ENCODE peak calls at places on chromosomes 4 and X, in six cellular contexts. One of them, this sample, is unnamed.

GRCh38 chrX:84205276-84205675 is 17.3 kb upstream of the RPS6KA6 start:
- DNase-seq in endothelial cell: no peak
- DNase-seq in GM23248: no peak
- DNase-seq in EL: no peak
- DNase-seq in GDM1: no peak
- DNase-seq in retina: no peak
- DNase-seq in this sample: no peak

GRCh38 chr4:96166806-96167205 is 326.9 kb downstream of the PDHA2 start:
- DNase-seq in retina: no peak
- DNase-seq in endothelial cell: no peak
- DNase-seq in EL: no peak
- DNase-seq in GM23248: no peak
- DNase-seq in GDM1: no peak
- DNase-seq in this sample: no peak

GRCh38 chr4:94634266-94634665 is 123.5 kb upstream of the BMPR1B start:
- DNase-seq in EL: peak; percentile 16
- DNase-seq in retina: no peak
- DNase-seq in endothelial cell: no peak
- DNase-seq in GM23248: peak; percentile 67
- DNase-seq in GDM1: no peak
- DNase-seq in this sample: no peak

GRCh38 chrX:149504226-149504914 is 736 bp downstream of the IDS start:
- DNase-seq in endothelial cell: peak; percentile 35
- DNase-seq in retina: peak; percentile 35
- DNase-seq in GM23248: peak; percentile 59
- DNase-seq in GDM1: no peak
- DNase-seq in EL: peak; percentile 27
- DNase-seq in this sample: peak; percentile 7

GRCh38 chrX:134636859-134637258 is 21.4 kb downstream of the PLAC1 start:
- DNase-seq in endothelial cell: no peak
- DNase-seq in GDM1: no peak
- DNase-seq in GM23248: peak; percentile 62
- DNase-seq in EL: no peak
- DNase-seq in retina: no peak
- DNase-seq in this sample: no peak

GRCh38 chr4:165011403-165011802 is 20.4 kb upstream of the TRIM60 start:
- DNase-seq in GM23248: no peak
- DNase-seq in EL: peak; percentile 1
- DNase-seq in GDM1: no peak
- DNase-seq in endothelial cell: no peak
- DNase-seq in retina: no peak
- DNase-seq in this sample: no peak

GRCh38 chr4:67603310-67604028 is 44.9 kb downstream of the STAP1 start:
- DNase-seq in GDM1: no peak
- DNase-seq in retina: no peak
- DNase-seq in EL: no peak
- DNase-seq in endothelial cell: no peak
- DNase-seq in GM23248: no peak
- DNase-seq in this sample: no peak

GRCh38 chrX:40773809-40774208 is 38.5 kb upstream of the MED14 start:
- DNase-seq in retina: peak; percentile 23
- DNase-seq in endothelial cell: no peak
- DNase-seq in EL: peak; percentile 64
- DNase-seq in GDM1: no peak
- DNase-seq in GM23248: peak; percentile 83
- DNase-seq in this sample: no peak

GRCh38 chr4:81084029-81084428 is 53.5 kb downstream of the BMP3 start:
- DNase-seq in endothelial cell: no peak
- DNase-seq in GDM1: no peak
- DNase-seq in GM23248: peak; percentile 86
- DNase-seq in retina: no peak
- DNase-seq in EL: no peak
- DNase-seq in this sample: no peak

GRCh38 chr4:724131-724530 is 18.5 kb downstream of the PCGF3 start:
- DNase-seq in GDM1: no peak
- DNase-seq in GM23248: no peak
- DNase-seq in EL: no peak
- DNase-seq in retina: no peak
- DNase-seq in endothelial cell: no peak
- DNase-seq in this sample: no peak

GRCh38 chr4:14445882-14446281 is 556.4 kb upstream of the CPEB2 start:
- DNase-seq in EL: no peak
- DNase-seq in retina: no peak
- DNase-seq in GDM1: no peak
- DNase-seq in GM23248: no peak
- DNase-seq in endothelial cell: no peak
- DNase-seq in this sample: no peak

GRCh38 chrX:19958530-19959486 is 32.1 kb downstream of the BCLAF3 start:
- DNase-seq in retina: no peak
- DNase-seq in GM23248: no peak
- DNase-seq in endothelial cell: no peak
- DNase-seq in GDM1: no peak
- DNase-seq in EL: no peak
- DNase-seq in this sample: no peak

GRCh38 chr4:152682143-152682542 is 2.3 kb upstream of the TMEM154 start:
- DNase-seq in endothelial cell: no peak
- DNase-seq in retina: no peak
- DNase-seq in EL: no peak
- DNase-seq in GDM1: no peak
- DNase-seq in GM23248: no peak
- DNase-seq in this sample: no peak

GRCh38 chr4:4430492-4431195 is 43.7 kb downstream of the NSG1 start:
- DNase-seq in retina: no peak
- DNase-seq in GM23248: peak; percentile 98
- DNase-seq in endothelial cell: peak; percentile 74
- DNase-seq in EL: peak; percentile 94
- DNase-seq in GDM1: no peak
- DNase-seq in this sample: no peak

GRCh38 chrX:15848576-15848975 is 6.0 kb downstream of the AP1S2 start:
- DNase-seq in endothelial cell: no peak
- DNase-seq in retina: no peak
- DNase-seq in GM23248: no peak
- DNase-seq in EL: no peak
- DNase-seq in GDM1: no peak
- DNase-seq in this sample: no peak

GRCh38 chr4:109803924-109804571 is 2.2 kb upstream of the CFI start:
- DNase-seq in endothelial cell: peak; percentile 31
- DNase-seq in GDM1: no peak
- DNase-seq in retina: peak; percentile 43
- DNase-seq in EL: peak; percentile 50
- DNase-seq in GM23248: peak; percentile 65
- DNase-seq in this sample: no peak

GRCh38 chr4:135283934-135284333 is 1082.3 kb upstream of the PABPC4L start:
- DNase-seq in endothelial cell: no peak
- DNase-seq in retina: no peak
- DNase-seq in GM23248: no peak
- DNase-seq in GDM1: no peak
- DNase-seq in EL: no peak
- DNase-seq in this sample: no peak

GRCh38 chr4:182448281-182449151 is 205.3 kb downstream of the TENM3 start:
- DNase-seq in retina: peak; percentile 87
- DNase-seq in GM23248: peak; percentile 90
- DNase-seq in EL: peak; percentile 86
- DNase-seq in endothelial cell: peak; percentile 89
- DNase-seq in GDM1: no peak
- DNase-seq in this sample: no peak

GRCh38 chr4:62455871-62456270 is 1255.7 kb downstream of the ADGRL3 start:
- DNase-seq in GDM1: no peak
- DNase-seq in EL: no peak
- DNase-seq in retina: no peak
- DNase-seq in GM23248: no peak
- DNase-seq in endothelial cell: no peak
- DNase-seq in this sample: no peak

GRCh38 chr4:26223160-26223559 is 97.7 kb upstream of the RBPJ start:
- DNase-seq in EL: peak; percentile 93
- DNase-seq in GDM1: no peak
- DNase-seq in GM23248: peak; percentile 73
- DNase-seq in retina: no peak
- DNase-seq in endothelial cell: no peak
- DNase-seq in this sample: no peak

GRCh38 chr4:67366341-67366861 is 178.9 kb downstream of the CENPC start:
- DNase-seq in EL: peak; percentile 2
- DNase-seq in GDM1: no peak
- DNase-seq in GM23248: peak; percentile 2
- DNase-seq in endothelial cell: no peak
- DNase-seq in retina: no peak
- DNase-seq in this sample: no peak

GRCh38 chrX:19846995-19847790 is 40.2 kb downstream of the SH3KBP1 start:
- DNase-seq in GDM1: no peak
- DNase-seq in EL: peak; percentile 82
- DNase-seq in retina: no peak
- DNase-seq in endothelial cell: no peak
- DNase-seq in GM23248: peak; percentile 87
- DNase-seq in this sample: no peak

GRCh38 chr4:82785248-82786003 is 13.2 kb downstream of the SCD5 start:
- DNase-seq in retina: no peak
- DNase-seq in GDM1: no peak
- DNase-seq in GM23248: peak; percentile 96
- DNase-seq in EL: peak; percentile 92
- DNase-seq in endothelial cell: no peak
- DNase-seq in this sample: no peak

GRCh38 chrX:13764765-13765164 is 30.2 kb downstream of the OFD1 start:
- DNase-seq in EL: no peak
- DNase-seq in retina: no peak
- DNase-seq in endothelial cell: peak; percentile 45
- DNase-seq in GDM1: no peak
- DNase-seq in GM23248: no peak
- DNase-seq in this sample: no peak

This sample was measured in KG1.